ENCODE peak calls at places on chromosomes 1 and 21, in nine cellular contexts. C is C1 segment of cervical spinal cord; M is AG08395; J is fibroblast of gingiva; G is cardiac muscle cell; A is NCI-H2107; Y is stimulated activated CD4-positive, alpha-beta T cell treated with anti-CD3 and anti-CD28 coated beads, Interleukin-1b, Interleukin-23, amount 100 ng/mL, for 48 hours; D is HFF-Myc; K is activated B cell treated with CpG ODN at 0.5 μM for 24 hours. V is an unnamed sample.
A peak's percentile ranks its signal among the peaks of the same experiment; 100 is the strongest.

GRCh38 chr1:15153184-15153841 is at the start of gene TMEM51:
- DNase-seq in C (no peak), M (peak; percentile 56), J (peak; percentile 41), G (peak; percentile 93), A (peak; percentile 30), Y (no peak), D (no peak), K (no peak), V (peak; percentile 86)

GRCh38 chr1:94858276-94858675 is 38.1 kb downstream of the SLC44A3 start:
- DNase-seq in C (no peak), M (no peak), J (peak; percentile 30), G (no peak), A (no peak), Y (no peak), D (no peak), K (no peak), V (no peak)

GRCh38 chr1:158181577-158181922 is 855 bp downstream of the CD1D start:
- DNase-seq in C (no peak), M (no peak), J (no peak), G (no peak), A (no peak), Y (no peak), D (no peak), K (no peak), V (no peak)

GRCh38 chr1:161946071-161946987 is 77.3 kb downstream of the OLFML2B start:
- DNase-seq in C (no peak), M (peak; percentile 71), J (peak; percentile 51), G (no peak), A (no peak), Y (no peak), D (no peak), K (no peak), V (no peak)

GRCh38 chr1:40385437-40386310 is 12.1 kb downstream of the SMAP2 start:
- DNase-seq in C (no peak), M (no peak), J (no peak), G (no peak), A (no peak), Y (peak; percentile 66), D (no peak), K (no peak), V (no peak)

GRCh38 chr1:197672347-197672746 is 102.9 kb downstream of the DENND1B start:
- DNase-seq in C (no peak), M (no peak), J (no peak), G (no peak), A (no peak), Y (no peak), D (no peak), K (no peak), V (no peak)

GRCh38 chr21:33976980-33977720 is 61.5 kb upstream of the ATP5PO start:
- DNase-seq in C (no peak), M (peak; percentile 10), J (no peak), G (no peak), A (no peak), Y (peak; percentile 28), D (no peak), K (no peak), V (no peak)

GRCh38 chr1:235503333-235504121 is 725 bp downstream of the B3GALNT2 start:
- DNase-seq in C (peak; percentile 69), M (peak; percentile 28), J (peak; percentile 49), G (peak; percentile 77), A (no peak), Y (peak; percentile 20), D (no peak), K (no peak), V (peak; percentile 33)

GRCh38 chr1:157045251-157046218 is at the start of gene ARHGEF11:
- DNase-seq in C (peak; percentile 78), M (peak; percentile 95), J (peak; percentile 91), G (peak; percentile 95), A (peak; percentile 68), Y (no peak), D (peak; percentile 38), K (peak; percentile 34), V (peak; percentile 82)

GRCh38 chr1:93678966-93679480 is 2.6 kb downstream of the BCAR3 start:
- DNase-seq in C (no peak), M (no peak), J (no peak), G (no peak), A (no peak), Y (no peak), D (no peak), K (no peak), V (no peak)

GRCh38 chr1:114340906-114341698 is 169.9 kb downstream of the TRIM33 start:
- DNase-seq in C (no peak), M (no peak), J (no peak), G (no peak), A (no peak), Y (peak; percentile 16), D (no peak), K (no peak), V (no peak)

GRCh38 chr1:223012176-223012788 is 130.8 kb downstream of the TLR5 start:
- DNase-seq in C (no peak), M (no peak), J (no peak), G (no peak), A (no peak), Y (no peak), D (no peak), K (no peak), V (no peak)

GRCh38 chr1:110155878-110156522 is 5.7 kb downstream of the SLC6A17 start:
- DNase-seq in C (no peak), M (peak; percentile 87), J (peak; percentile 40), G (peak; percentile 90), A (no peak), Y (peak; percentile 31), D (peak; percentile 35), K (no peak), V (peak; percentile 97)

GRCh38 chr21:14690886-14691285 is 144.8 kb upstream of the SAMSN1 start:
- DNase-seq in C (no peak), M (no peak), J (no peak), G (no peak), A (no peak), Y (no peak), D (no peak), K (no peak), V (no peak)

GRCh38 chr1:163069142-163069541 is at the start of gene RGS4:
- DNase-seq in C (no peak), M (peak; percentile 93), J (peak; percentile 94), G (peak; percentile 85), A (no peak), Y (no peak), D (peak; percentile 93), K (no peak), V (peak; percentile 68)

GRCh38 chr1:11645670-11646265 is 8.5 kb downstream of the FBXO2 start:
- DNase-seq in C (peak; percentile 61), M (peak; percentile 81), J (peak; percentile 58), G (peak; percentile 89), A (peak; percentile 57), Y (peak; percentile 82), D (peak; percentile 43), K (peak; percentile 66), V (peak; percentile 64)

GRCh38 chr1:22751124-22751531 is 40.5 kb downstream of the EPHB2 start:
- DNase-seq in C (no peak), M (no peak), J (no peak), G (peak; percentile 37), A (peak; percentile 57), Y (no peak), D (no peak), K (no peak), V (no peak)

V was measured in mesothelial cell of epicardium.